ENCODE peak calls at places on chromosomes 12 and 14, in eight cellular contexts. U is tibial nerve, X is AG04450, E is IMR-90, I is lung, M is mesothelial cell of epicardium, S is fibroblast of mammary gland, K is kidney. J is an unnamed sample.

GRCh38 chr14:94173471-94173884 is 644 bp upstream of the PPP4R4 start:
- DNase-seq in U (peak; percentile 13), X (no peak), E (no peak), I (no peak), M (no peak), S (no peak), K (peak; percentile 65), J (no peak)

GRCh38 chr14:89848165-89848564 is 106.4 kb downstream of the EFCAB11 start:
- DNase-seq in U (no peak), X (no peak), E (peak; percentile 71), I (no peak), M (no peak), S (peak; percentile 21), K (no peak), J (peak; percentile 11)

GRCh38 chr12:122852336-122853275 is 17.3 kb downstream of the HIP1R start:
- DNase-seq in U (no peak), X (no peak), E (no peak), I (no peak), M (no peak), S (peak; percentile 31), K (peak; percentile 62), J (no peak)

GRCh38 chr12:128055567-128055966 is 211.4 kb upstream of the TMEM132C start:
- DNase-seq in U (no peak), X (no peak), E (no peak), I (no peak), M (no peak), S (no peak), K (no peak), J (no peak)

GRCh38 chr12:78584695-78585094 is 279.9 kb upstream of the SYT1 start:
- DNase-seq in U (no peak), X (no peak), E (peak; percentile 6), I (no peak), M (no peak), S (peak; percentile 45), K (no peak), J (no peak)

GRCh38 chr12:70549340-70550179 is 87.7 kb downstream of the PTPRB start:
- DNase-seq in U (no peak), X (no peak), E (no peak), I (no peak), M (no peak), S (peak; percentile 51), K (no peak), J (no peak)

GRCh38 chr12:124513297-124513867 is 54.0 kb downstream of the NCOR2 start:
- DNase-seq in U (no peak), X (no peak), E (no peak), I (no peak), M (no peak), S (no peak), K (no peak), J (no peak)

GRCh38 chr14:22656945-22657711 is 13.0 kb upstream of the OR6J1 start:
- DNase-seq in U (no peak), X (no peak), E (peak; percentile 35), I (no peak), M (no peak), S (peak; percentile 69), K (no peak), J (no peak)

GRCh38 chr14:105413542-105413886 is 6.1 kb upstream of the MTA1 start:
- DNase-seq in U (no peak), X (no peak), E (no peak), I (no peak), M (no peak), S (no peak), K (no peak), J (no peak)

GRCh38 chr12:40980346-40981005 is 207.6 kb upstream of the PDZRN4 start:
- DNase-seq in U (no peak), X (no peak), E (peak; percentile 2), I (no peak), M (no peak), S (peak; percentile 5), K (no peak), J (no peak)

GRCh38 chr12:58695263-58695662 is 225.0 kb downstream of the LRIG3 start:
- DNase-seq in U (no peak), X (no peak), E (no peak), I (no peak), M (no peak), S (no peak), K (no peak), J (no peak)

DNA sequence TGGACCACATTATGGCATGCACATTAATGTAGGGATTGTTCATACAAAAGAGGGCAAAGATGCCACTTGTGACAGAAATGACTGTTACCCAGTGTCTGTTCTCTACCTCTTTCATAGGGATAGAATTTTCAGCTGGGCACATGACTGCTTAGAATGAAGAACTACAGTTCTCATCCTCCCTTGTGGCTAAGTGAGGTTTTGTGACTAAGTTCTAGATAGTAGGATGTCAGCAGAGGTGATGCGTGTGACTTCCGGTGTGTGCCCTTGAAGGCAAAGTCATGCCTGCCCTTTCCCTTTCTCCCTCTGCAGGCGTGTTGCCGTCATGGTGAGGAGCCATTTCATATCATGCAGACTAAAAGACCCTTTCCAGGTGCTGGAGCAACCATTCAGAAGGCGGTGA is 99.3 kb downstream of the CACNA1C start:
- DNase-seq in U (no peak), X (no peak), E (no peak), I (no peak), M (no peak), S (no peak), K (no peak), J (no peak)
- TF ChIP-seq CTCF in U (no peak), X (no peak), E (no peak), I (no peak), M (no peak), S (no peak), K (no peak), J (no peak)

GRCh38 chr12:51771008-51771407 is 77.5 kb downstream of the FIGNL2 start:
- DNase-seq in U (no peak), X (no peak), E (no peak), I (no peak), M (no peak), S (no peak), K (no peak), J (peak; percentile 36)
- TF ChIP-seq CTCF in U (no peak), X (no peak), E (no peak), I (no peak), M (no peak), S (no peak), K (no peak), J (no peak)

GRCh38 chr12:109719123-109720022 is 5.7 kb downstream of the FAM222A start:
- DNase-seq in U (no peak), X (no peak), E (peak; percentile 5), I (no peak), M (no peak), S (no peak), K (no peak), J (peak; percentile 19)
- TF ChIP-seq CTCF in U (peak; percentile 10), X (peak; percentile 37), E (peak; percentile 24), I (no peak), M (no peak), S (peak; percentile 21), K (no peak), J (peak; percentile 59)

GRCh38 chr12:32922546-32923297 is 26.1 kb upstream of the PKP2 start:
- DNase-seq in U (no peak), X (no peak), E (no peak), I (no peak), M (no peak), S (no peak), K (no peak), J (no peak)

GRCh38 chr12:32917094-32917611 is 20.6 kb upstream of the PKP2 start:
- DNase-seq in U (peak; percentile 40), X (no peak), E (no peak), I (no peak), M (no peak), S (peak; percentile 76), K (no peak), J (no peak)

GRCh38 chr12:32920506-32921085 is 24.0 kb upstream of the PKP2 start:
- DNase-seq in U (no peak), X (no peak), E (no peak), I (no peak), M (no peak), S (no peak), K (no peak), J (no peak)

GRCh38 chr12:32921397-32921796 is 24.8 kb upstream of the PKP2 start:
- DNase-seq in U (no peak), X (no peak), E (no peak), I (no peak), M (no peak), S (peak; percentile 2), K (no peak), J (no peak)

GRCh38 chr12:32918890-32919791 is 22.6 kb upstream of the PKP2 start:
- DNase-seq in U (no peak), X (no peak), E (peak; percentile 27), I (no peak), M (no peak), S (peak; percentile 72), K (no peak), J (peak; percentile 33)
- TF ChIP-seq CTCF in U (peak; percentile 46), X (no peak), E (peak; percentile 35), I (no peak), M (peak; percentile 58), S (peak; percentile 50), K (peak; percentile 57), J (peak; percentile 63)

DNA sequence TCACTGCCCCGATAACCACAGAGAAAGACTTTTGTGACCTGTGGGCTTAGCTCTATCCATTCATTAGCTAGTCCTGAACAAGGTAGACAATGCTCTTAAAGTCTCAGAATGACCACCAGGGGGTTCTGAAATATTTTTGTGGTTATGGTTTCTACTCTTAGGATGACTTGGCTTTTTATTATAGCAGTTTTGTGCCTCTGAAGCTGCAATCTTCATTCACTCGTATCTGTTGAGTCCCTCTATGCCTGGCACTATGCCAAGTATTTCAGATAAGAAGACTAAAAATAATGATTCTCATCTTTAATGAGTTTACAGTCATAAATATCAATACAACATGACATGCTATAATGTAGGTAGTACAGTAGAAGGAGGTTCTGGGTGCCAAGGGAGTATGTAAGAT is 130.8 kb upstream of the TRHDE start:
- DNase-seq in U (no peak), X (no peak), E (peak; percentile 28), I (no peak), M (no peak), S (no peak), K (no peak), J (peak; percentile 25)
- TF ChIP-seq CTCF in U (no peak), X (peak; percentile 41), E (peak; percentile 18), I (no peak), M (peak; percentile 61), S (peak; percentile 2), K (no peak), J (peak; percentile 74)

GRCh38 chr12:43942379-43942778 is 106.5 kb downstream of the TMEM117 start:
- DNase-seq in U (no peak), X (no peak), E (peak; percentile 24), I (no peak), M (no peak), S (no peak), K (no peak), J (no peak)

GRCh38 chr12:43937947-43938346 is 102.1 kb downstream of the TMEM117 start:
- DNase-seq in U (no peak), X (no peak), E (peak; percentile 25), I (no peak), M (no peak), S (peak; percentile 27), K (no peak), J (no peak)
- TF ChIP-seq CTCF in U (no peak), X (peak; percentile 45), E (peak; percentile 30), I (no peak), M (peak; percentile 60), S (peak; percentile 36), K (no peak), J (peak; percentile 76)

GRCh38 chr14:37340353-37340752 is 142.6 kb downstream of the MIPOL1 start:
- DNase-seq in U (no peak), X (no peak), E (no peak), I (no peak), M (no peak), S (no peak), K (no peak), J (no peak)
- TF ChIP-seq CTCF in U (no peak), X (peak; percentile 15), E (no peak), I (no peak), M (no peak), S (peak; percentile 13), K (no peak), J (peak; percentile 22)